ENCODE peak calls at places on chromosome 14, in six cellular contexts. U is HCT116, M is H1, T is WTC11, C is GM12878, S is HepG2. D is an unnamed sample.

GRCh38 chr14:21241218-21241819 is 27.9 kb downstream of the HNRNPC start:
- DNase-seq in U (no peak), M (no peak), S (no peak), C (no peak), T (no peak), D (no peak)

GRCh38 chr14:60805881-60806569 is 71.5 kb downstream of the MNAT1 start:
- DNase-seq in C (no peak), U (no peak), M (no peak), S (no peak), T (no peak), D (no peak)

GRCh38 chr14:75392686-75393641 is 34.9 kb upstream of the JDP2 start:
- DNase-seq in S (no peak), M (no peak), T (no peak), C (no peak), U (no peak), D (no peak)

GRCh38 chr14:23364164-23364571 is 804 bp downstream of the EFS start:
- DNase-seq in M (no peak), U (no peak), S (no peak), C (no peak), T (no peak), D (peak)

GRCh38 chr14:89540830-89541470 is 123.9 kb upstream of the FOXN3 start:
- DNase-seq in M (no peak), C (no peak), S (no peak), T (no peak), U (no peak), D (no peak)

GRCh38 chr14:63454863-63455622 is 88.1 kb downstream of the PPP2R5E start:
- DNase-seq in C (no peak), M (no peak), S (no peak), U (no peak), T (no peak), D (no peak)

GRCh38 chr14:33836203-33836894 is 114.5 kb downstream of the EGLN3 start:
- DNase-seq in C (no peak), T (no peak), S (no peak), M (no peak), U (no peak), D (peak)

GRCh38 chr14:81209187-81209836 is 11.4 kb downstream of the GTF2A1 start:
- DNase-seq in U (no peak), T (no peak), M (no peak), S (no peak), C (peak), D (no peak)

GRCh38 chr14:61320806-61321384 is 484 bp upstream of the PRKCH start:
- DNase-seq in S (no peak), C (no peak), U (no peak), T (no peak), M (no peak), D (no peak)

GRCh38 chr14:67704484-67705089 is 2.9 kb downstream of the RDH12 start:
- DNase-seq in T (no peak), M (no peak), U (peak), C (peak), S (peak), D (peak)

GRCh38 chr14:91861091-91861490 is 6.2 kb downstream of the TC2N start:
- DNase-seq in U (no peak), S (no peak), M (no peak), C (no peak), T (no peak), D (no peak)

GRCh38 chr14:95993768-95994592 is 45.2 kb upstream of the C14orf132 start:
- DNase-seq in C (peak), T (no peak), S (peak), U (peak), M (peak), D (peak)

GRCh38 chr14:55340482-55340881 is 69.3 kb downstream of the FBXO34 start:
- DNase-seq in T (no peak), U (no peak), S (no peak), C (no peak), M (no peak), D (no peak)

GRCh38 chr14:105503918-105504692 is 13.1 kb downstream of the TEDC1 start:
- DNase-seq in T (no peak), M (no peak), U (no peak), C (no peak), S (no peak), D (no peak)

GRCh38 chr14:104290058-104290667 is 151.8 kb downstream of the KIF26A start:
- DNase-seq in T (peak), C (no peak), M (no peak), U (no peak), S (no peak), D (no peak)

GRCh38 chr14:55556929-55557623 is 22.9 kb upstream of the KTN1 start:
- DNase-seq in T (no peak), S (peak), U (peak), M (no peak), C (no peak), D (no peak)

GRCh38 chr14:32731249-32731648 is 207.4 kb upstream of the NPAS3 start:
- DNase-seq in U (no peak), M (no peak), S (no peak), T (no peak), C (no peak), D (no peak)

GRCh38 chr14:104086210-104086660 is 735 bp downstream of the ASPG start:
- DNase-seq in T (no peak), M (no peak), S (no peak), U (no peak), C (no peak), D (no peak)

GRCh38 chr14:105171004-105171673 is 2.6 kb upstream of the JAG2 start:
- DNase-seq in U (no peak), C (no peak), S (no peak), M (no peak), T (no peak), D (no peak)

GRCh38 chr14:81268016-81268416 is 47.3 kb upstream of the GTF2A1 start:
- DNase-seq in C (no peak), U (no peak), T (no peak), S (peak), M (no peak), D (peak)

GRCh38 chr14:63650336-63650952 is 8.8 kb upstream of the WDR89 start:
- DNase-seq in T (no peak), U (no peak), C (peak), M (no peak), S (no peak), D (no peak)

GRCh38 chr14:32657081-32657480 is 281.6 kb upstream of the NPAS3 start:
- DNase-seq in M (no peak), C (peak), U (no peak), T (no peak), S (peak), D (no peak)

GRCh38 chr14:58788655-58789054 is 150.9 kb downstream of the DACT1 start:
- DNase-seq in C (no peak), T (no peak), S (no peak), U (no peak), M (no peak), D (no peak)

GRCh38 chr14:23186913-23187654 is 3.6 kb upstream of the SLC7A8 start:
- DNase-seq in C (peak), T (no peak), U (peak), S (peak), M (no peak), D (peak)

GRCh38 chr14:61321385-61322010 is at the start of gene PRKCH:
- DNase-seq in S (peak), U (peak), T (peak), M (peak), C (no peak), D (peak)

GRCh38 chr14:80844872-80845271 is 96.7 kb downstream of the CEP128 start:
- DNase-seq in C (no peak), M (no peak), U (no peak), T (no peak), S (no peak), D (peak)

GRCh38 chr14:69891422-69891821 is 12.2 kb downstream of the SMOC1 start:
- DNase-seq in M (no peak), C (no peak), T (peak), U (no peak), S (no peak), D (no peak)

GRCh38 chr14:71588028-71588427 is 344.2 kb upstream of the RGS6 start:
- DNase-seq in U (no peak), S (no peak), C (no peak), M (no peak), T (no peak), D (no peak)

GRCh38 chr14:90154110-90154509 is 92.3 kb downstream of the KCNK13 start:
- DNase-seq in S (no peak), U (no peak), C (no peak), M (no peak), T (no peak), D (no peak)

GRCh38 chr14:101113835-101114725 is 210.6 kb upstream of the RTL1 start:
- DNase-seq in T (no peak), C (no peak), S (no peak), M (no peak), U (no peak), D (no peak)
- TF ChIP-seq ATF3 in T (no peak), C (no peak), S (no peak), M (no peak), U (no peak), D (no peak)

DNA sequence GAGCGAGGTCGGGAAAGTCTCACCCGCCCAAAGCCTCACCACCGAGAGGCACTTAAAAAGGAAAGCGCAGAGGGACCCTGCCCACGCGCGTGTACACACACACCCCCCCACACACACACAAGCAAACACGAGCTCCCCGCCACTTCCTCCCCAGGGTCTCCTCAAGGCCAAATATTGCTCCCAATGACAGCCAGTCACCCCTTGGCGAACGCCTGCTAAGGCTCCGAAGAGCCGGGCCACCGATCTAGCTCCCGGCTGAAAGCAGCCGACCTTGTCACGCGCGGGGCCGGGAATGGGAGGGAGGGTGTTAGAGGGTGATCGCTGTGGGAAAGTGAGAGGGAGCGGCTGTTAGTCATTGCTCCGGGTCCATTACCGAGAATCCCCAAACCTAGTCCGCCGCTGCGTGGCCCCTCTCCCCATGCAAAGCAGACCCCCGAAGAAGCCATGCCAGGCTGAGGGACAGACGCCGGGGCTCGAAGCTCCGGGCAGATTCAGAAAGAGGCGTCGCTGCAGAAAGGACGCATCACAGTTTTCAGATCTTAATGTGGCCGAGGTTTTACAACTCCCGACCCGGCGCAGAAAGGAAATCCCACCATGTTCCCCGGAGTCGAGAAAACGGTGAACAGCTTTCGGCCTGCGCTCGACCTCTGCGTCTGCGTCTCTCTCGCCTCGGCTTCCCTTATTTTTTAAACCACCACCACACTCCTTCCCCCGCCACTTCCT is 2.6 kb downstream of the BMP4 start:
- DNase-seq in S (peak), U (no peak), M (no peak), C (no peak), T (peak), D (no peak)
- TF ChIP-seq ATF3 in S (no peak), U (no peak), M (no peak), C (no peak), T (no peak), D (no peak)

DNA sequence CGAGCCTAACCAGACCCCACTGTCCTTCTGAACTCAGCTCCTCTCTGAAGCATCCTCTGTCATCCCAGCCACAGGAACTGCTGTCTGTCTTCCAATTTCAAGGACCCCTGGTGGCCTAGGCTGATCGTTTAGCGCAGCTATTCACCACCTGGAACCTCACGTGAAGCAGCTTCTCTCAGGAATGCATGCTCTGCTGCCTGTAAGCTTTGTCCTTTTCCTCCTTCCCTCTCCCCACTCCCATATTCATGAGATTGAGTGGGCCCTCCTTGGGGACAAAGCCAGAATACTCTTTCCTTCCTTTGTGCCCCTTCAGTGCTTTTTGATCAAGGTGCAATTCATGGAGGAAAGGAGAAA is 17.2 kb downstream of the DPF3 start:
- DNase-seq in U (no peak), S (no peak), T (peak), M (no peak), C (no peak), D (no peak)
- TF ChIP-seq ATF3 in U (no peak), S (no peak), T (no peak), M (no peak), C (no peak), D (no peak)

DNA sequence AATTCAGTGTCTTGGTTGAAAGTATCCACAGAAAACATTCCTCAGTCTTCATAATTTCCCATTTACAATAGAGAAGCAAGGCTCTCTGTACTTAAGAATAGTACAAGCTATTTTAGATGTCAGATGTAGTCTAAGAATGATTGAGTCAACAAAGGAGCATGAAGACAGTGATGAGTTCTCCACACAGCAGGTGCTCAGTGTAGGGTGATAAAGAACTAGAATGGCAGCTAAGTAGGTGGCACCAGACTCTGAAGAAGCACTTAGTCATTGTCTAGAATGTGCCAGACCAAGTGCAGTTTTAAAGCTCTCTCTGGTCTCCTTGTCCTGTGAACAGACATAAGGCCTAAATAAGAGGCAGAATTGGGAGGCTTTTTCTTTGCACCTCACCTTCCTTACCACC is 504.6 kb downstream of the NRXN3 start:
- DNase-seq in S (no peak), M (no peak), C (no peak), U (no peak), T (no peak), D (no peak)
- TF ChIP-seq ATF3 in S (no peak), M (no peak), C (no peak), U (no peak), T (no peak), D (no peak)

GRCh38 chr14:26841920-26842741 is 244.3 kb upstream of the NOVA1 start:
- DNase-seq in U (no peak), S (peak), T (no peak), C (no peak), M (no peak), D (no peak)
- TF ChIP-seq ATF3 in U (no peak), S (no peak), T (no peak), C (no peak), M (no peak), D (no peak)

GRCh38 chr14:38074754-38075153 is 132.9 kb upstream of the SSTR1 start:
- DNase-seq in T (no peak), S (no peak), U (no peak), C (no peak), M (no peak), D (no peak)

GRCh38 chr14:38079886-38080285 is 127.8 kb upstream of the SSTR1 start:
- DNase-seq in U (no peak), C (no peak), S (no peak), M (no peak), T (no peak), D (no peak)

GRCh38 chr14:38080696-38081095 is 127.0 kb upstream of the SSTR1 start:
- DNase-seq in T (no peak), M (no peak), S (no peak), U (no peak), C (no peak), D (no peak)

GRCh38 chr14:38079268-38079667 is 128.4 kb upstream of the SSTR1 start:
- DNase-seq in M (no peak), C (peak), S (no peak), T (no peak), U (no peak), D (no peak)

DNA sequence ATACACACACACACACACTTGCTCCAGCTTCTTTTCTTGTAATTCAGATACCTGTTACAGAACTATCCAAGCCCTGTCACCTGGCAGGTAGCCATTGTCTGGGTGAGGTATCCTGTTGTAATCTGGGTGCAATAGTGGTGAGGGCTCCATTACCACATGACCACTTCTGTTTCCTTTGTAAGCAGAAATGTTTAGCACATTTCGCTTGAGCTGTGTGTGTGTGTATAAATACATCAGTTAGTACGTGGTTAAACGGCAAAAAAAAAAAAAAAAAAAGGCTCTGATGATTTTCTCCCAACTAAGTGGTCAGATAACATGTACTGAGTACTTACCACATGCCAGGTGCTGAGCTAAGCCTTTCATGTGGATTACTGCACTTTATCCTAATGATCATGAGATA is 129.3 kb upstream of the SSTR1 start:
- DNase-seq in C (no peak), U (no peak), T (no peak), S (no peak), M (no peak), D (no peak)
- TF ChIP-seq ATF3 in C (no peak), U (no peak), T (no peak), S (no peak), M (no peak), D (no peak)

GRCh38 chr14:102509744-102510615 is at the start of gene ANKRD9:
- DNase-seq in M (peak), C (peak), T (peak), S (peak), U (peak), D (peak)

GRCh38 chr14:102507891-102508312 is 1.7 kb downstream of the ANKRD9 start:
- DNase-seq in C (no peak), S (no peak), M (no peak), T (no peak), U (no peak), D (no peak)

GRCh38 chr14:102507026-102507860 is 2.3 kb downstream of the ANKRD9 start:
- DNase-seq in C (no peak), S (no peak), M (no peak), T (no peak), U (no peak), D (no peak)

GRCh38 chr14:102508774-102509743 is 517 bp downstream of the ANKRD9 start:
- DNase-seq in M (no peak), C (no peak), S (no peak), T (no peak), U (no peak), D (peak)

GRCh38 chr14:102508410-102508773 is 1.2 kb downstream of the ANKRD9 start:
- DNase-seq in S (peak), T (no peak), U (no peak), M (no peak), C (no peak), D (peak)
- TF ChIP-seq ATF3 in S (no peak), T (no peak), U (no peak), M (no peak), C (no peak), D (no peak)

D was measured in K562.